ENCODE peak calls at places on chromosomes 7 and 10, in nine cellular contexts. B is heart right ventricle, S is mammary epithelial cell, N is A549, I is lower lobe of right lung, Z is body of pancreas, Y is uterus, J is thyroid gland, U is small intestine. K is an unnamed sample.

GRCh38 chr10:75187961-75188426 is 22.6 kb upstream of the VDAC2 start:
- DNase-seq in B (no peak), S (peak; percentile 75), N (peak; percentile 83), I (no peak), Z (peak; percentile 71), Y (peak; percentile 34), J (peak; percentile 68), U (peak; percentile 77), K (peak; percentile 86)

GRCh38 chr10:71964669-71965515 is 697 bp downstream of the CHST3 start:
- DNase-seq in B (peak; percentile 69), S (peak; percentile 82), N (peak; percentile 42), I (peak; percentile 57), Z (no peak), Y (peak; percentile 66), J (peak; percentile 76), U (no peak), K (no peak)

GRCh38 chr7:3404490-3404889 is 103.4 kb downstream of the SDK1 start:
- DNase-seq in B (no peak), S (peak; percentile 69), N (no peak), I (no peak), Z (no peak), Y (no peak), J (no peak), U (no peak), K (no peak)

GRCh38 chr10:27192284-27192683 is 37.1 kb downstream of the MASTL start:
- DNase-seq in B (no peak), S (peak; percentile 91), N (peak; percentile 80), I (no peak), Z (no peak), Y (no peak), J (no peak), U (peak; percentile 2), K (no peak)

GRCh38 chr10:11338160-11338844 is 273.1 kb downstream of the USP6NL start:
- DNase-seq in B (no peak), S (no peak), N (no peak), I (no peak), Z (no peak), Y (no peak), J (no peak), U (no peak), K (no peak)

GRCh38 chr7:158049271-158049670 is 538.4 kb downstream of the PTPRN2 start:
- DNase-seq in B (no peak), S (no peak), N (no peak), I (no peak), Z (no peak), Y (no peak), J (no peak), U (no peak), K (no peak)

GRCh38 chr7:26091933-26092332 is 60.1 kb upstream of the NFE2L3 start:
- DNase-seq in B (no peak), S (peak; percentile 63), N (peak; percentile 40), I (no peak), Z (no peak), Y (no peak), J (no peak), U (no peak), K (no peak)

GRCh38 chr7:131692131-131692960 is 135.9 kb upstream of the PODXL start:
- DNase-seq in B (peak; percentile 55), S (peak; percentile 18), N (peak; percentile 59), I (peak; percentile 52), Z (peak; percentile 51), Y (no peak), J (peak; percentile 40), U (peak; percentile 54), K (peak; percentile 81)

GRCh38 chr10:809671-810350 is 120.3 kb upstream of the DIP2C start:
- DNase-seq in B (peak; percentile 63), S (no peak), N (no peak), I (no peak), Z (no peak), Y (no peak), J (no peak), U (no peak), K (no peak)

GRCh38 chr7:2110586-2111396 is 122.0 kb downstream of the MAD1L1 start:
- DNase-seq in B (no peak), S (no peak), N (no peak), I (no peak), Z (no peak), Y (no peak), J (no peak), U (peak; percentile 82), K (no peak)

GRCh38 chr7:55022618-55022985 is 3.8 kb downstream of the EGFR start:
- DNase-seq in B (no peak), S (no peak), N (no peak), I (no peak), Z (no peak), Y (no peak), J (no peak), U (no peak), K (no peak)

GRCh38 chr10:33947563-33947962 is 613.1 kb upstream of the NRP1 start:
- DNase-seq in B (no peak), S (no peak), N (no peak), I (no peak), Z (no peak), Y (no peak), J (no peak), U (no peak), K (no peak)

DNA sequence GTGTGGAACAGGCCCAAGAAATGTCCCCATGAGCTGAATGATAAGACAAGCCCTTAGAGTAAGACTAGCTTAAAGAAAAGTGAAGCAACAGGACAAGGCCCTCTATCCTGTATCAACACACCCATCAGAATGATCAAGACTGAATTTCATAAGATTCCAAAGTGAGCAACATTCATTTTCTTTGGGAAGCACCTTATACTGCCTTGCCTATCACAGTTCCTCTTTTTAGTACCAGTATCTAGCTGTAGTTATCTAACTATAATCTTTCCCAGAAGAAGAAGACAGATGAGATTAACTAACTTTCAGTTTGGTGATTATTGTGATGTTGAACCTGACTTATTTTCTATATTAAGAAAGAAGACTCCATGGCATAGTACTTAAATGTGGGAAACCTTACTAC is 391.2 kb downstream of the PHTF2 start:
- DNase-seq in B (no peak), S (no peak), N (no peak), I (no peak), Z (no peak), Y (no peak), J (no peak), U (no peak), K (no peak)
- H3K4me1 ChIP-seq in B (no peaks in the 10 kb centered on the region), S (no peaks in the 10 kb centered on the region), N (no peaks in the 10 kb centered on the region), I (no peaks in the 10 kb centered on the region), Z (no peaks in the 10 kb centered on the region), Y (no peaks in the 10 kb centered on the region), J (no peaks in the 10 kb centered on the region), U (no peaks in the 10 kb centered on the region), K (no peaks in the 10 kb centered on the region)

GRCh38 chr7:140062528-140063299 is at the start of gene PARP12:
- DNase-seq in B (peak; percentile 93), S (peak; percentile 76), N (peak; percentile 79), I (peak; percentile 97), Z (peak; percentile 89), Y (peak; percentile 89), J (peak; percentile 91), U (peak; percentile 92), K (peak; percentile 94)
- H3K27ac ChIP-seq in B (peak within 1 kb of the TSS; percentile 87), S (peak within 1 kb of the TSS; percentile 28), N (peak within 1 kb of the TSS; percentile 79), I (peak within 1 kb of the TSS; percentile 95), Z (peak within 1 kb of the TSS; percentile 93), Y (peak within 1 kb of the TSS; percentile 97), J (peak within 1 kb of the TSS; percentile 92), U (peak within 1 kb of the TSS; percentile 97), K (no peak within 1 kb of the TSS)

GRCh38 chr7:494261-494687 is 25.4 kb downstream of the PDGFA start:
- DNase-seq in B (peak; percentile 8), S (no peak), N (no peak), I (peak; percentile 34), Z (peak; percentile 13), Y (no peak), J (no peak), U (no peak), K (no peak)
- H3K4me3 ChIP-seq in B (no peak overlapping the region), S (no peak overlapping the region), N (no peak overlapping the region), I (no peak overlapping the region), Z (no peak overlapping the region), Y (no peak overlapping the region), J (no peak overlapping the region), U (no peak overlapping the region), K (no peak overlapping the region)

GRCh38 chr7:101686030-101686429 is 56.9 kb upstream of the MYL10 start:
- DNase-seq in B (no peak), S (no peak), N (no peak), I (no peak), Z (no peak), Y (no peak), J (no peak), U (no peak), K (no peak)

GRCh38 chr7:101684980-101685323 is 55.9 kb upstream of the MYL10 start:
- DNase-seq in B (no peak), S (no peak), N (no peak), I (no peak), Z (no peak), Y (no peak), J (no peak), U (no peak), K (no peak)

GRCh38 chr7:101688183-101688831 is 59.2 kb upstream of the MYL10 start:
- DNase-seq in B (peak; percentile 88), S (peak; percentile 34), N (peak; percentile 75), I (peak; percentile 89), Z (peak; percentile 79), Y (peak; percentile 85), J (peak; percentile 79), U (peak; percentile 58), K (peak; percentile 94)

GRCh38 chr7:101687791-101688182 is 58.7 kb upstream of the MYL10 start:
- DNase-seq in B (no peak), S (no peak), N (no peak), I (no peak), Z (no peak), Y (no peak), J (no peak), U (no peak), K (no peak)

DNA sequence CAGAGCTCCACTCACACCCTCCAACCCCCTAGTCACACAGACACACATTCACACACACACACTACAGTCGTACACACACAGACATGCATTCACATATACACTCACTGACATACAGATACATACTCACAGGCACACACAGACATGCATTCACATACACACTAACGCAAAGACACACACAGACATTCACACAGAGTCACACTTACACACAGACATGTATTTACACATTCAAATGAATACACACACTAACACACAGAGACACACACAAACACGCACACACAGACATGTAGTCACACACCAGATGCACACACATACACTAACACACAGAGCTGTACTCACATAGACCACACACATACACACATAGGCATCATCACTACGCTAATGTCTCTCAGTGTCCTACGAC is 58.0 kb upstream of the MYL10 start:
- DNase-seq in B (no peak), S (no peak), N (no peak), I (no peak), Z (no peak), Y (no peak), J (no peak), U (no peak), K (no peak)
- H3K4me1 ChIP-seq in B (peaks cover 3% of the 10 kb centered on the region), S (peaks cover 6% of the 10 kb centered on the region), N (peaks cover 16% of the 10 kb centered on the region), I (peaks cover 9% of the 10 kb centered on the region), Z (peaks cover 12% of the 10 kb centered on the region), Y (peaks cover 5% of the 10 kb centered on the region), J (peaks cover 22% of the 10 kb centered on the region), U (no peaks in the 10 kb centered on the region), K (peaks cover 17% of the 10 kb centered on the region)

K was measured in Karpas-422.